ENCODE peak calls at places on chromosomes 7 and 10, in six cellular contexts. H is central memory CD4-positive, alpha-beta T cell; E is NCI-H1436; W is NCI-H2081 treated with DMSO at 0.1 percent for 48 hours; X is activated CD8-positive, alpha-beta memory T cell treated with anti-CD3 and anti-CD28 coated beads, Interleukin-2, amount 50 U/mL, for 48 hours; U is CD4-positive, alpha-beta memory T cell. Z is an unnamed sample.

GRCh38 chr7:151249034-151249731 is 689 bp upstream of the SMARCD3 start:
- DNase-seq in H (peak; percentile 26), E (no peak), W (no peak), X (no peak), U (peak; percentile 44), Z (no peak)

GRCh38 chr10:106573106-106573505 is 591.4 kb downstream of the SORCS1 start:
- DNase-seq in H (no peak), E (no peak), W (no peak), X (no peak), U (no peak), Z (no peak)

GRCh38 chr10:93006435-93007039 is 54.1 kb upstream of the CYP26C1 start:
- DNase-seq in H (no peak), E (no peak), W (no peak), X (no peak), U (no peak), Z (no peak)

GRCh38 chr7:156816943-156817572 is 75.9 kb downstream of the LMBR1 start:
- DNase-seq in H (no peak), E (no peak), W (no peak), X (no peak), U (peak; percentile 14), Z (no peak)

GRCh38 chr7:21191317-21192073 is 236.4 kb upstream of the SP4 start:
- DNase-seq in H (no peak), E (no peak), W (no peak), X (no peak), U (no peak), Z (no peak)

GRCh38 chr10:101725296-101725695 is 30.3 kb upstream of the FBXW4 start:
- DNase-seq in H (no peak), E (no peak), W (no peak), X (no peak), U (no peak), Z (no peak)

GRCh38 chr7:152709307-152710133 is 33.6 kb upstream of the XRCC2 start:
- DNase-seq in H (no peak), E (no peak), W (no peak), X (no peak), U (no peak), Z (no peak)

GRCh38 chr7:114309729-114310128 is 104.9 kb upstream of the FOXP2 start:
- DNase-seq in H (no peak), E (no peak), W (no peak), X (no peak), U (no peak), Z (no peak)

GRCh38 chr10:34696423-34696822 is 118.7 kb downstream of the PARD3 start:
- DNase-seq in H (no peak), E (no peak), W (no peak), X (no peak), U (no peak), Z (no peak)

GRCh38 chr10:22649390-22649841 is 65.0 kb downstream of the PIP4K2A start:
- DNase-seq in H (peak; percentile 37), E (no peak), W (no peak), X (no peak), U (peak; percentile 36), Z (no peak)

GRCh38 chr10:125510998-125511397 is 172.0 kb downstream of the TEX36 start:
- DNase-seq in H (no peak), E (no peak), W (no peak), X (no peak), U (no peak), Z (no peak)

GRCh38 chr7:34184466-34184865 is 279.1 kb downstream of the BMPER start:
- DNase-seq in H (no peak), E (no peak), W (no peak), X (no peak), U (no peak), Z (no peak)

GRCh38 chr7:12210179-12211053 is 678 bp upstream of the TMEM106B start:
- DNase-seq in H (no peak), E (peak; percentile 45), W (no peak), X (peak; percentile 76), U (no peak), Z (no peak)

GRCh38 chr10:31706921-31707571 is 221.6 kb downstream of the ARHGAP12 start:
- DNase-seq in H (no peak), E (no peak), W (no peak), X (no peak), U (no peak), Z (no peak)

GRCh38 chr10:78304091-78305045 is 270.7 kb downstream of the RPS24 start:
- DNase-seq in H (no peak), E (no peak), W (no peak), X (peak; percentile 43), U (no peak), Z (no peak)

GRCh38 chr7:142557971-142558582 is 191.2 kb upstream of the PRSS1 start:
- DNase-seq in H (peak; percentile 33), E (no peak), W (no peak), X (peak; percentile 64), U (peak; percentile 41), Z (no peak)

GRCh38 chr7:97004931-97005763 is at the start of gene DLX6:
- DNase-seq in H (no peak), E (peak; percentile 96), W (peak; percentile 96), X (peak; percentile 72), U (no peak), Z (peak; percentile 85)

GRCh38 chr10:108757946-108758345 is 1165.4 kb downstream of the XPNPEP1 start:
- DNase-seq in H (no peak), E (no peak), W (no peak), X (no peak), U (no peak), Z (no peak)